ENCODE peak calls at places on chromosome 4, in four cellular contexts. M is left ventricle myocardium inferior, F is cardiac muscle cell, S is pancreas. W is an unnamed sample.

GRCh38 chr4:34676390-34676789 is 1567.9 kb downstream of the ARAP2 start:
- DNase-seq in F (peak; percentile 6), S (no peak), M (no peak), W (no peak)

GRCh38 chr4:165006457-165006856 is 25.3 kb upstream of the TRIM60 start:
- DNase-seq in F (no peak), S (no peak), M (no peak), W (no peak)

GRCh38 chr4:124105212-124105611 is 607.3 kb downstream of the ANKRD50 start:
- DNase-seq in M (no peak), F (no peak), S (no peak), W (no peak)

GRCh38 chr4:74522251-74522991 is 77.5 kb downstream of the AREG start:
- DNase-seq in M (no peak), S (no peak), F (no peak), W (no peak)

GRCh38 chr4:152974732-152975614 is 38.9 kb downstream of the FHDC1 start:
- DNase-seq in M (no peak), F (no peak), S (no peak), W (no peak)

GRCh38 chr4:67746797-67747495 is 7.2 kb downstream of the GNRHR start:
- DNase-seq in F (peak; percentile 38), S (no peak), M (no peak), W (no peak)

GRCh38 chr4:4293279-4293678 is 3.2 kb downstream of the ZBTB49 start:
- DNase-seq in M (no peak), S (no peak), F (no peak), W (no peak)

GRCh38 chr4:118280501-118281218 is 72.1 kb downstream of the PRSS12 start:
- DNase-seq in M (no peak), S (peak; percentile 73), F (peak; percentile 69), W (peak; percentile 27)

GRCh38 chr4:84878090-84878489 is 88.4 kb downstream of the WDFY3 start:
- DNase-seq in M (no peak), F (no peak), S (no peak), W (no peak)

GRCh38 chr4:83022724-83023427 is 12.1 kb upstream of the COPS4 start:
- DNase-seq in S (no peak), F (no peak), M (no peak), W (no peak)

GRCh38 chr4:37767546-37767945 is 58.9 kb upstream of the PGM2 start:
- DNase-seq in F (no peak), S (peak; percentile 70), M (peak; percentile 66), W (peak; percentile 47)

GRCh38 chr4:168707205-168707604 is 210.4 kb downstream of the PALLD start:
- DNase-seq in M (no peak), F (no peak), S (no peak), W (no peak)

GRCh38 chr4:113677333-113677732 is 84.2 kb downstream of the CAMK2D start:
- DNase-seq in S (no peak), M (no peak), F (no peak), W (no peak)
- H3K27ac ChIP-seq in S (no peak overlapping the region), M (peak overlapping the region; percentile 56), F (no peak overlapping the region), W (no peak overlapping the region)

GRCh38 chr4:156788782-156789181 is 182.8 kb downstream of the PDGFC start:
- DNase-seq in S (no peak), F (no peak), M (no peak), W (no peak)
- H3K27me3 ChIP-seq in S (no peaks in the 10 kb centered on the region), F (no peaks in the 10 kb centered on the region), M (no peaks in the 10 kb centered on the region), W (no peaks in the 10 kb centered on the region)

DNA sequence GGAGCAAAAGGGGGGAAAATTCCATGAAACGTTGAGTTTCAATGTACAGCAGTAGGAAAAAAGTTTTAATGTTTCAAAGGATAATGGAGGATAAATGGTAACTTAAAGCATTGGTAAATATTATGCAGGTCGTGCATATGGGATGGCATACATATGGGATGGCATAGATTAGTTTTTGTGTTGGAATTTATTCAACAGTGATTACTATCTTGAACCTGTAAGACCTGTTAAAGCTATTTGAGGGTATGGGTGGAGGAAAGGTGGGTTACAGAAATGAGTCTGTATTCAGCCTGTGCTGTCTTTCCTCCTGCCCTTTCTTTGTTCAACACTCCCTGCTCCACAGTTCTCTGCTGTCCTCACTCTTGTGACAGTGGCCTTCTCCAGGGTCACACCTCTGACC is 54.6 kb downstream of the ARHGAP10 start:
- DNase-seq in S (no peak), M (no peak), F (no peak), W (no peak)
- H3K27ac ChIP-seq in S (no peak overlapping the region), M (peak overlapping the region; percentile 73), F (peak overlapping the region; percentile 24), W (peak overlapping the region; percentile 70)

GRCh38 chr4:1784395-1784788 is 8.7 kb upstream of the FGFR3 start:
- DNase-seq in S (no peak), M (no peak), F (no peak), W (no peak)

GRCh38 chr4:1784789-1785591 is 8.1 kb upstream of the FGFR3 start:
- DNase-seq in M (peak; percentile 44), F (peak; percentile 88), S (no peak), W (no peak)

GRCh38 chr4:1783011-1783410 is 10.1 kb upstream of the FGFR3 start:
- DNase-seq in M (no peak), S (no peak), F (no peak), W (no peak)

GRCh38 chr4:1785592-1785991 is 7.5 kb upstream of the FGFR3 start:
- DNase-seq in M (no peak), F (no peak), S (no peak), W (no peak)

GRCh38 chr4:1783970-1784369 is 9.1 kb upstream of the FGFR3 start:
- DNase-seq in M (no peak), F (no peak), S (no peak), W (no peak)
- H3K27me3 ChIP-seq in M (no peaks in the 10 kb centered on the region), F (no peaks in the 10 kb centered on the region), S (no peaks in the 10 kb centered on the region), W (no peaks in the 10 kb centered on the region)

GRCh38 chr4:7816771-7817170 is 122.9 kb downstream of the AFAP1 start:
- DNase-seq in F (no peak), S (no peak), M (no peak), W (no peak)
- H3K27ac ChIP-seq in F (no peak overlapping the region), S (no peak overlapping the region), M (no peak overlapping the region), W (no peak overlapping the region)

GRCh38 chr4:54567327-54567726 is 90.4 kb upstream of the KIT start:
- DNase-seq in F (no peak), S (no peak), M (no peak), W (no peak)
- H3K27me3 ChIP-seq in F (no peaks in the 10 kb centered on the region), S (no peaks in the 10 kb centered on the region), M (no peaks in the 10 kb centered on the region), W (no peaks in the 10 kb centered on the region)

DNA sequence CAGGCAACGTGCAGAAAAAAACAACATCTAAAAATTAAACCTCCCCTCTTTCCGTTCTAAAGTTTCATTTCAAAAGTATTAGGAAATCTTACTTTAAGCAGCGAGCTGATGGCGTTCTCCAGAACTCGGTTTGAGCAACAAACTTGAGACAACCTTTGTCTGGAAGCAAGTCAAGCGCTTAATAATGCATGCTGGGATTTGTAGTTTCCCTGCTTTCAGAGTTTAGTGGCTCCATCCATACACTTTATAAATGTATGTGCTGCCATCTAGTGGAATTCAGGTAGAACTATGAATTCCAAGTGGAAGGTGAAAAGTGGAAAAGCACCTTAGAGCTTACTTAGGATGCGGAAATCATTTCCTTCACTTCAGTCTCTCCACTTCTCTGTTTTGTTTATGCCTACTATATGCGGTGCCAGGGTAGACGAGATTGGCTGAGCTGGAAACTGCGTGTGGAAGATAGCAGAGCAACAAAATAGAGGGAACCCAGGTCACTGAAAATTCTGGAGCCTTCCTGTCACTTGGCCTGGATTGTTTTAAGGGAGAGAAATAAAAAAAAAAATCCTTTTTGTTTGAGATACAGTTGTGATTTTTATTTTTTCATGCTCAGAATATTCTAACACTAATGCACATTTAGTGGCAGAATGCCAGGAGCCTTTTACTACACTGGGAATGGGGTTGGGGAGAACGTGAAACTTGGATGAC is at the start of gene BDH2:
- DNase-seq in F (peak; percentile 89), S (peak; percentile 70), M (no peak), W (peak; percentile 66)
- H3K27ac ChIP-seq in F (no peak within 1 kb of the TSS), S (no peak within 1 kb of the TSS), M (peak within 1 kb of the TSS; percentile 78), W (peak within 1 kb of the TSS; percentile 73)

W was measured in gastrocnemius medialis.